ENCODE peak calls at places on chromosomes 6 and 20, in nine cellular contexts. One of them, this sample, is unnamed.

GRCh38 chr6:56534680-56535419 is 107.8 kb downstream of the DST start:
- DNase-seq in mucosa of descending colon: no peak
- DNase-seq in fibroblast of pulmonary artery: no peak
- DNase-seq in AG09309: no peak
- DNase-seq in cardiac muscle cell: no peak
- DNase-seq in body of pancreas: no peak
- DNase-seq in AG04450: no peak
- DNase-seq in neural progenitor cell: no peak
- DNase-seq in PC-3: peak; percentile 59
- DNase-seq in this sample: no peak

GRCh38 chr6:108650781-108651180 is 90.1 kb downstream of the FOXO3 start:
- DNase-seq in mucosa of descending colon: no peak
- DNase-seq in fibroblast of pulmonary artery: peak; percentile 71
- DNase-seq in AG09309: peak; percentile 50
- DNase-seq in cardiac muscle cell: no peak
- DNase-seq in body of pancreas: no peak
- DNase-seq in AG04450: no peak
- DNase-seq in neural progenitor cell: no peak
- DNase-seq in PC-3: peak; percentile 8
- DNase-seq in this sample: peak; percentile 90

GRCh38 chr6:3031857-3032256 is 32.2 kb downstream of the NQO2 start:
- DNase-seq in mucosa of descending colon: no peak
- DNase-seq in fibroblast of pulmonary artery: no peak
- DNase-seq in AG09309: no peak
- DNase-seq in cardiac muscle cell: peak; percentile 27
- DNase-seq in body of pancreas: no peak
- DNase-seq in AG04450: no peak
- DNase-seq in neural progenitor cell: no peak
- DNase-seq in PC-3: no peak
- DNase-seq in this sample: no peak

GRCh38 chr6:31769684-31770371 is 7.3 kb downstream of the VWA7 start:
- DNase-seq in mucosa of descending colon: peak; percentile 95
- DNase-seq in fibroblast of pulmonary artery: peak; percentile 64
- DNase-seq in AG09309: no peak
- DNase-seq in cardiac muscle cell: peak; percentile 45
- DNase-seq in body of pancreas: peak; percentile 73
- DNase-seq in AG04450: no peak
- DNase-seq in neural progenitor cell: peak; percentile 55
- DNase-seq in PC-3: peak; percentile 85
- DNase-seq in this sample: peak; percentile 57

GRCh38 chr20:33373735-33374605 is 27.3 kb downstream of the CDK5RAP1 start:
- DNase-seq in mucosa of descending colon: no peak
- DNase-seq in fibroblast of pulmonary artery: peak; percentile 23
- DNase-seq in AG09309: no peak
- DNase-seq in cardiac muscle cell: no peak
- DNase-seq in body of pancreas: peak; percentile 45
- DNase-seq in AG04450: peak; percentile 79
- DNase-seq in neural progenitor cell: no peak
- DNase-seq in PC-3: peak; percentile 99
- DNase-seq in this sample: peak; percentile 65

GRCh38 chr6:75205776-75206334 is at the start of gene COL12A1:
- DNase-seq in mucosa of descending colon: peak; percentile 70
- DNase-seq in fibroblast of pulmonary artery: peak; percentile 99
- DNase-seq in AG09309: peak; percentile 99
- DNase-seq in cardiac muscle cell: peak; percentile 71
- DNase-seq in body of pancreas: peak; percentile 79
- DNase-seq in AG04450: peak; percentile 99
- DNase-seq in neural progenitor cell: peak; percentile 87
- DNase-seq in PC-3: peak; percentile 96
- DNase-seq in this sample: peak; percentile 95

GRCh38 chr6:97394160-97394748 is 111.2 kb upstream of the MMS22L start:
- DNase-seq in mucosa of descending colon: peak; percentile 80
- DNase-seq in fibroblast of pulmonary artery: peak; percentile 75
- DNase-seq in AG09309: peak; percentile 8
- DNase-seq in cardiac muscle cell: peak; percentile 64
- DNase-seq in body of pancreas: peak; percentile 42
- DNase-seq in AG04450: peak; percentile 15
- DNase-seq in neural progenitor cell: peak; percentile 71
- DNase-seq in PC-3: peak; percentile 77
- DNase-seq in this sample: peak; percentile 67

GRCh38 chr20:23629017-23629541 is 8.7 kb downstream of the CST3 start:
- DNase-seq in mucosa of descending colon: peak; percentile 70
- DNase-seq in fibroblast of pulmonary artery: peak; percentile 92
- DNase-seq in AG09309: no peak
- DNase-seq in cardiac muscle cell: no peak
- DNase-seq in body of pancreas: no peak
- DNase-seq in AG04450: peak; percentile 8
- DNase-seq in neural progenitor cell: no peak
- DNase-seq in PC-3: peak; percentile 94
- DNase-seq in this sample: peak; percentile 95

GRCh38 chr20:63895202-63895885 is 418 bp downstream of the DNAJC5 start:
- DNase-seq in mucosa of descending colon: no peak
- DNase-seq in fibroblast of pulmonary artery: no peak
- DNase-seq in AG09309: no peak
- DNase-seq in cardiac muscle cell: no peak
- DNase-seq in body of pancreas: no peak
- DNase-seq in AG04450: no peak
- DNase-seq in neural progenitor cell: no peak
- DNase-seq in PC-3: no peak
- DNase-seq in this sample: no peak

GRCh38 chr6:48765352-48765961 is 654.5 kb upstream of the PTCHD4 start:
- DNase-seq in mucosa of descending colon: peak; percentile 19
- DNase-seq in fibroblast of pulmonary artery: peak; percentile 82
- DNase-seq in AG09309: no peak
- DNase-seq in cardiac muscle cell: peak; percentile 79
- DNase-seq in body of pancreas: no peak
- DNase-seq in AG04450: peak; percentile 44
- DNase-seq in neural progenitor cell: peak; percentile 77
- DNase-seq in PC-3: peak; percentile 87
- DNase-seq in this sample: peak; percentile 78

GRCh38 chr6:135358907-135359459 is 138.6 kb downstream of the AHI1 start:
- DNase-seq in mucosa of descending colon: no peak
- DNase-seq in fibroblast of pulmonary artery: peak; percentile 33
- DNase-seq in AG09309: no peak
- DNase-seq in cardiac muscle cell: no peak
- DNase-seq in body of pancreas: no peak
- DNase-seq in AG04450: no peak
- DNase-seq in neural progenitor cell: no peak
- DNase-seq in PC-3: peak; percentile 10
- DNase-seq in this sample: peak; percentile 57

GRCh38 chr20:3900187-3900604 is 11.0 kb downstream of the PANK2 start:
- DNase-seq in mucosa of descending colon: no peak
- DNase-seq in fibroblast of pulmonary artery: no peak
- DNase-seq in AG09309: no peak
- DNase-seq in cardiac muscle cell: no peak
- DNase-seq in body of pancreas: no peak
- DNase-seq in AG04450: no peak
- DNase-seq in neural progenitor cell: no peak
- DNase-seq in PC-3: peak; percentile 28
- DNase-seq in this sample: no peak

GRCh38 chr20:53399592-53400335 is 193.9 kb downstream of the ZNF217 start:
- DNase-seq in mucosa of descending colon: no peak
- DNase-seq in fibroblast of pulmonary artery: no peak
- DNase-seq in AG09309: no peak
- DNase-seq in cardiac muscle cell: no peak
- DNase-seq in body of pancreas: peak; percentile 33
- DNase-seq in AG04450: no peak
- DNase-seq in neural progenitor cell: no peak
- DNase-seq in PC-3: no peak
- DNase-seq in this sample: no peak

GRCh38 chr6:27293436-27294152 is 18.5 kb downstream of the POM121L2 start:
- DNase-seq in mucosa of descending colon: no peak
- DNase-seq in fibroblast of pulmonary artery: peak; percentile 61
- DNase-seq in AG09309: no peak
- DNase-seq in cardiac muscle cell: peak; percentile 25
- DNase-seq in body of pancreas: no peak
- DNase-seq in AG04450: no peak
- DNase-seq in neural progenitor cell: peak; percentile 72
- DNase-seq in PC-3: peak; percentile 81
- DNase-seq in this sample: peak; percentile 75

GRCh38 chr6:41615311-41615710 is 23.0 kb upstream of the MDFI start:
- DNase-seq in mucosa of descending colon: no peak
- DNase-seq in fibroblast of pulmonary artery: no peak
- DNase-seq in AG09309: no peak
- DNase-seq in cardiac muscle cell: no peak
- DNase-seq in body of pancreas: no peak
- DNase-seq in AG04450: no peak
- DNase-seq in neural progenitor cell: no peak
- DNase-seq in PC-3: no peak
- DNase-seq in this sample: no peak

GRCh38 chr6:20707166-20707485 is 172.9 kb downstream of the CDKAL1 start:
- DNase-seq in mucosa of descending colon: no peak
- DNase-seq in fibroblast of pulmonary artery: no peak
- DNase-seq in AG09309: no peak
- DNase-seq in cardiac muscle cell: no peak
- DNase-seq in body of pancreas: no peak
- DNase-seq in AG04450: no peak
- DNase-seq in neural progenitor cell: no peak
- DNase-seq in PC-3: no peak
- DNase-seq in this sample: no peak

GRCh38 chr6:166989427-166990034 is 9.7 kb upstream of the CEP43 start:
- DNase-seq in mucosa of descending colon: peak; percentile 25
- DNase-seq in fibroblast of pulmonary artery: peak; percentile 65
- DNase-seq in AG09309: no peak
- DNase-seq in cardiac muscle cell: peak; percentile 25
- DNase-seq in body of pancreas: no peak
- DNase-seq in AG04450: peak; percentile 11
- DNase-seq in neural progenitor cell: peak; percentile 9
- DNase-seq in PC-3: peak; percentile 46
- DNase-seq in this sample: peak; percentile 20

GRCh38 chr6:30399390-30400058 is 54.6 kb downstream of the RPP21 start:
- DNase-seq in mucosa of descending colon: peak; percentile 27
- DNase-seq in fibroblast of pulmonary artery: peak; percentile 1
- DNase-seq in AG09309: no peak
- DNase-seq in cardiac muscle cell: no peak
- DNase-seq in body of pancreas: no peak
- DNase-seq in AG04450: no peak
- DNase-seq in neural progenitor cell: no peak
- DNase-seq in PC-3: peak; percentile 81
- DNase-seq in this sample: peak; percentile 86

GRCh38 chr6:69180361-69181067 is 545.4 kb downstream of the ADGRB3 start:
- DNase-seq in mucosa of descending colon: no peak
- DNase-seq in fibroblast of pulmonary artery: no peak
- DNase-seq in AG09309: no peak
- DNase-seq in cardiac muscle cell: no peak
- DNase-seq in body of pancreas: no peak
- DNase-seq in AG04450: no peak
- DNase-seq in neural progenitor cell: no peak
- DNase-seq in PC-3: no peak
- DNase-seq in this sample: peak; percentile 26

GRCh38 chr20:29878281-29878741 is 1379.2 kb upstream of the DEFB115 start:
- DNase-seq in mucosa of descending colon: no peak
- DNase-seq in fibroblast of pulmonary artery: peak; percentile 12
- DNase-seq in AG09309: no peak
- DNase-seq in cardiac muscle cell: no peak
- DNase-seq in body of pancreas: no peak
- DNase-seq in AG04450: no peak
- DNase-seq in neural progenitor cell: peak; percentile 24
- DNase-seq in PC-3: peak; percentile 19
- DNase-seq in this sample: peak; percentile 20

GRCh38 chr6:100622907-100623692 is 158.4 kb upstream of the SIM1 start:
- DNase-seq in mucosa of descending colon: no peak
- DNase-seq in fibroblast of pulmonary artery: peak; percentile 65
- DNase-seq in AG09309: peak; percentile 16
- DNase-seq in cardiac muscle cell: no peak
- DNase-seq in body of pancreas: no peak
- DNase-seq in AG04450: peak; percentile 15
- DNase-seq in neural progenitor cell: no peak
- DNase-seq in PC-3: no peak
- DNase-seq in this sample: peak; percentile 63

GRCh38 chr6:100633096-100633766 is 168.5 kb upstream of the SIM1 start:
- DNase-seq in mucosa of descending colon: no peak
- DNase-seq in fibroblast of pulmonary artery: peak; percentile 93
- DNase-seq in AG09309: peak; percentile 46
- DNase-seq in cardiac muscle cell: no peak
- DNase-seq in body of pancreas: no peak
- DNase-seq in AG04450: peak; percentile 10
- DNase-seq in neural progenitor cell: peak; percentile 10
- DNase-seq in PC-3: peak; percentile 76
- DNase-seq in this sample: peak; percentile 93

DNA sequence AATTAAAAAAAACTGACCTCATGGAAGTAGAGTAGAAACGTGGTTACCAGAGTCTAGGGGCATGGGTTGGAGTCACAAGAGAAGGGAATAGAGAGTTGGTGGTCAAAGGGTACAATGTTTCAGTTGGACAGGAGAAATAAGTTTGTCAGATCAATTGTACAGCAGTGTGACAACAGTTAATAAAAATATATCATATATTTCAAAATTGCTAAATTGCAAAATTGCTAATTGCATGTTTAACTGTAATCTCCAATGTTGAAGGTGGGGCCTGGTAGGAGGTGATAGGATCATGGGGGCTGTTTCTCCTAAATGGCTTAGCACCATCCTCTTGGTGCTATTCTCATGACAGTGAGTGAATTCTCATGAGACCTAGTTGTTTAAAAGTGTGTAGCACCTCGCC is 163.5 kb upstream of the SIM1 start:
- DNase-seq in mucosa of descending colon: no peak
- DNase-seq in fibroblast of pulmonary artery: no peak
- DNase-seq in AG09309: no peak
- DNase-seq in cardiac muscle cell: no peak
- DNase-seq in body of pancreas: no peak
- DNase-seq in AG04450: no peak
- DNase-seq in neural progenitor cell: no peak
- DNase-seq in PC-3: no peak
- DNase-seq in this sample: no peak
- TF ChIP-seq CTCF in mucosa of descending colon: no peak
- TF ChIP-seq CTCF in fibroblast of pulmonary artery: no peak
- TF ChIP-seq CTCF in AG09309: no peak
- TF ChIP-seq CTCF in cardiac muscle cell: no peak
- TF ChIP-seq CTCF in body of pancreas: no peak
- TF ChIP-seq CTCF in AG04450: no peak
- TF ChIP-seq CTCF in neural progenitor cell: no peak
- TF ChIP-seq CTCF in PC-3: no peak
- TF ChIP-seq CTCF in this sample: no peak

GRCh38 chr20:50251992-50252491 is 61.4 kb downstream of the CEBPB start:
- DNase-seq in mucosa of descending colon: no peak
- DNase-seq in fibroblast of pulmonary artery: no peak
- DNase-seq in AG09309: peak; percentile 29
- DNase-seq in cardiac muscle cell: no peak
- DNase-seq in body of pancreas: no peak
- DNase-seq in AG04450: peak; percentile 44
- DNase-seq in neural progenitor cell: no peak
- DNase-seq in PC-3: peak; percentile 48
- DNase-seq in this sample: peak; percentile 24
- H3K4me3 ChIP-seq in mucosa of descending colon: no peak overlapping the region
- H3K4me3 ChIP-seq in fibroblast of pulmonary artery: no peak overlapping the region
- H3K4me3 ChIP-seq in AG09309: no peak overlapping the region
- H3K4me3 ChIP-seq in cardiac muscle cell: no peak overlapping the region
- H3K4me3 ChIP-seq in body of pancreas: no peak overlapping the region
- H3K4me3 ChIP-seq in AG04450: no peak overlapping the region
- H3K4me3 ChIP-seq in neural progenitor cell: no peak overlapping the region
- H3K4me3 ChIP-seq in PC-3: no peak overlapping the region
- H3K4me3 ChIP-seq in this sample: no peak overlapping the region

GRCh38 chr6:70289299-70289698 is 13.6 kb downstream of the COL9A1 start:
- DNase-seq in mucosa of descending colon: no peak
- DNase-seq in fibroblast of pulmonary artery: no peak
- DNase-seq in AG09309: no peak
- DNase-seq in cardiac muscle cell: no peak
- DNase-seq in body of pancreas: no peak
- DNase-seq in AG04450: no peak
- DNase-seq in neural progenitor cell: peak; percentile 8
- DNase-seq in PC-3: no peak
- DNase-seq in this sample: no peak
- TF ChIP-seq CTCF in mucosa of descending colon: no peak
- TF ChIP-seq CTCF in fibroblast of pulmonary artery: no peak
- TF ChIP-seq CTCF in AG09309: no peak
- TF ChIP-seq CTCF in cardiac muscle cell: no peak
- TF ChIP-seq CTCF in body of pancreas: peak; percentile 20
- TF ChIP-seq CTCF in AG04450: no peak
- TF ChIP-seq CTCF in neural progenitor cell: peak; percentile 36
- TF ChIP-seq CTCF in PC-3: peak; percentile 29
- TF ChIP-seq CTCF in this sample: no peak

GRCh38 chr20:11094196-11094595 is 420.4 kb upstream of the JAG1 start:
- DNase-seq in mucosa of descending colon: no peak
- DNase-seq in fibroblast of pulmonary artery: no peak
- DNase-seq in AG09309: no peak
- DNase-seq in cardiac muscle cell: no peak
- DNase-seq in body of pancreas: no peak
- DNase-seq in AG04450: no peak
- DNase-seq in neural progenitor cell: no peak
- DNase-seq in PC-3: no peak
- DNase-seq in this sample: no peak
- H3K4me3 ChIP-seq in mucosa of descending colon: no peak overlapping the region
- H3K4me3 ChIP-seq in fibroblast of pulmonary artery: no peak overlapping the region
- H3K4me3 ChIP-seq in AG09309: no peak overlapping the region
- H3K4me3 ChIP-seq in cardiac muscle cell: no peak overlapping the region
- H3K4me3 ChIP-seq in body of pancreas: no peak overlapping the region
- H3K4me3 ChIP-seq in AG04450: no peak overlapping the region
- H3K4me3 ChIP-seq in neural progenitor cell: no peak overlapping the region
- H3K4me3 ChIP-seq in PC-3: no peak overlapping the region
- H3K4me3 ChIP-seq in this sample: no peak overlapping the region

This sample was measured in bronchial epithelial cell.